ENCODE peak calls at places on chromosomes 5 and 9, in eight cellular contexts. P, X, I, A, D, N, V and T are unnamed samples.

GRCh38 chr5:129906177-129906887 is 2.1 kb downstream of the CHSY3 start:
- DNase-seq in A (peak), N (peak), D (peak), I (no peak), V (peak), P (peak), X (peak), T (no peak)

GRCh38 chr9:109192732-109193361 is 25.8 kb upstream of the FRRS1L start:
- DNase-seq in A (peak), I (peak), D (peak), P (no peak), X (peak), V (no peak), N (peak), T (no peak)

GRCh38 chr5:127492854-127493738 is 24.3 kb upstream of the PRRC1 start:
- DNase-seq in V (no peak), X (no peak), P (no peak), I (peak), A (peak), D (no peak), N (peak), T (no peak)

GRCh38 chr5:91052977-91053732 is 330.0 kb downstream of the ARRDC3 start:
- DNase-seq in D (no peak), X (no peak), I (no peak), V (no peak), P (no peak), A (no peak), N (no peak), T (no peak)

GRCh38 chr5:39420482-39421145 is 4.2 kb downstream of the DAB2 start:
- DNase-seq in P (peak), D (peak), N (peak), V (peak), A (peak), I (no peak), X (peak), T (no peak)

GRCh38 chr5:141742866-141743651 is 61.0 kb upstream of the ARAP3 start:
- DNase-seq in I (peak), D (peak), A (peak), V (no peak), P (no peak), X (no peak), N (peak), T (no peak)

GRCh38 chr5:127076730-127077129 is 3.4 kb upstream of the C5orf63 start:
- DNase-seq in A (no peak), X (no peak), I (no peak), V (peak), P (no peak), D (peak), N (peak), T (no peak)

GRCh38 chr9:92342825-92343488 is 17.2 kb downstream of the CENPP start:
- DNase-seq in I (no peak), V (no peak), N (peak), X (no peak), A (no peak), P (no peak), D (no peak), T (no peak)

GRCh38 chr5:8828596-8829321 is 717.1 kb downstream of the SEMA5A start:
- DNase-seq in V (no peak), D (no peak), I (no peak), P (no peak), A (no peak), X (no peak), N (peak), T (no peak)

GRCh38 chr5:176810687-176811501 is 535 bp downstream of the UNC5A start:
- DNase-seq in N (peak), A (no peak), I (no peak), V (no peak), D (no peak), P (no peak), X (no peak), T (peak)

GRCh38 chr9:118331622-118332045 is 627.4 kb downstream of the TLR4 start:
- DNase-seq in N (peak), I (peak), A (peak), D (no peak), V (peak), P (no peak), X (no peak), T (no peak)

GRCh38 chr5:55657443-55657842 is 54.7 kb downstream of the SLC38A9 start:
- DNase-seq in V (no peak), P (no peak), N (no peak), A (no peak), X (no peak), D (no peak), I (no peak), T (no peak)
- H3K27ac ChIP-seq in V (no peak), P (no peak), N (no peak), A (peak), X (peak), D (peak), I (no peak), T (no peak)

DNA sequence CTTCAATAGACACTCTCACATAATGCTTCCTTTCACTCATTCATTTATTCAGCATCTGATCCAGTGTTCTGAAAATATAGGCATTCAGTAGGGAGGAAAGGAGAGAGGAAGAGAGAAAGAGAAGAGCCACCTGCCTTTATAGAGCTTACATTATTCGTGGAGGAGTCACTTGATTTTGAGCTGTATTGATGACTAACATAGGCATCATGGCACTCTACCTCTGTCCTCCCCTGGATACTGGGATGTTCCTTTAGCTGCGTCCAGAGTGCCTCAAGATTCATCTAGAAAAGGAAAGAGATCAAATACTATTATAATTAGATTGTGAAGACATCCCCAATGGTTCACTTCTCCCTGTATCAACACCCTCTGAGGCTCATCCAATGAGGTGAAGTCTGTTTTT is 345.1 kb downstream of the SPATA31D1 start:
- DNase-seq in V (no peak), X (no peak), D (no peak), I (no peak), N (peak), A (no peak), P (no peak), T (no peak)
- H3K27ac ChIP-seq in V (no peak), X (no peak), D (no peak), I (peak), N (no peak), A (no peak), P (no peak), T (no peak)

DNA sequence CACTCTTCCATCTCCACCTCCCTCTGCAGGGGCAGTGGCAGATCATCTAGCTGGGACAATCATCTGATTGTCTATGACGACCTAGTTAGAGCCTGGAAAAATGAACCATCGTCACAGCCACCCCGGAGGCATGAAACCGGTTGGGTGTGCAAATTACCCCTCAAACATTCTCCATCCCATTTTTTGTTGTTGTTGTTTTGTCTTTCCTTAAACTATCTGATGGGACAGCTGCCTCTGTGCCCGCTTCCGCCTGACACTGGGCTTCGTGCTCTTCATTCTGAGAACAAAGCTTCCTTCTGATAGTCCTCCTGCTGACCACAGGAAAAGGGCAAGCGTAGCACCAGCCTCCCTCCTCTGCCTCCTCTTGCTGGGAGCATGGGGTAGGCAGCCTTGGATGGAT is 7.0 kb upstream of the NDST1 start:
- DNase-seq in P (no peak), X (no peak), V (no peak), A (no peak), N (no peak), I (no peak), D (no peak), T (peak)
- H3K27ac ChIP-seq in P (no peak), X (peak), V (peak), A (no peak), N (no peak), I (peak), D (no peak), T (peak)

DNA sequence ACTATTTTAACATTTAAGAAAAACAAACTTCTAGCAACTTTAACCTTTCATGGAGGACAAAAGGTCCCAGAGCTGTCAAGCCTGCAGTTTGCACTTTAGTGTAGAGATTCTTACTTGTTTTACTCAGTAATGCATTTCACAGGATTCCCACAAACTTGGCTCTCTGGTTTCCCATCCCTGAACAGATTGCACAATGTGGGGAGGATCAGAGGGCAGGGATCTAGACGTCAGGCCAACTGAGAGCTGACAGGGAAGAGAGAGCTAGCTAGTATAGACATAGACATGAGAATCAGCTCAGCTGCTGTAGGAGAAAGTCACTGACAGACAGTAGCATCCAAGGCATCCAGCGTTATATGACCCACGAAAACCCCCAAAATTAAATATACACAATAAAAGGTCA is 20.9 kb upstream of the BNIP1 start:
- DNase-seq in D (no peak), A (peak), N (peak), P (no peak), X (no peak), I (no peak), V (no peak), T (no peak)
- H3K27ac ChIP-seq in D (no peak), A (no peak), N (no peak), P (no peak), X (no peak), I (no peak), V (no peak), T (no peak)

GRCh38 chr5:113024298-113024697 is 47.7 kb downstream of the DCP2 start:
- DNase-seq in P (no peak), D (no peak), V (no peak), X (no peak), N (no peak), I (no peak), A (no peak), T (no peak)

GRCh38 chr5:113025596-113025995 is 49.0 kb downstream of the DCP2 start:
- DNase-seq in V (no peak), N (no peak), A (no peak), P (no peak), X (no peak), D (no peak), I (no peak), T (no peak)

GRCh38 chr5:113017891-113018635 is 41.5 kb downstream of the DCP2 start:
- DNase-seq in I (no peak), D (no peak), V (no peak), P (no peak), A (no peak), X (no peak), N (peak), T (no peak)

GRCh38 chr5:113022661-113023060 is 46.1 kb downstream of the DCP2 start:
- DNase-seq in V (no peak), X (no peak), P (no peak), N (peak), I (no peak), A (no peak), D (no peak), T (no peak)

GRCh38 chr5:113020461-113021273 is 44.1 kb downstream of the DCP2 start:
- DNase-seq in N (peak), P (no peak), X (no peak), V (no peak), I (no peak), D (no peak), A (no peak), T (no peak)
- H3K27ac ChIP-seq in N (no peak), P (no peak), X (no peak), V (no peak), I (no peak), D (no peak), A (no peak), T (no peak)

DNA sequence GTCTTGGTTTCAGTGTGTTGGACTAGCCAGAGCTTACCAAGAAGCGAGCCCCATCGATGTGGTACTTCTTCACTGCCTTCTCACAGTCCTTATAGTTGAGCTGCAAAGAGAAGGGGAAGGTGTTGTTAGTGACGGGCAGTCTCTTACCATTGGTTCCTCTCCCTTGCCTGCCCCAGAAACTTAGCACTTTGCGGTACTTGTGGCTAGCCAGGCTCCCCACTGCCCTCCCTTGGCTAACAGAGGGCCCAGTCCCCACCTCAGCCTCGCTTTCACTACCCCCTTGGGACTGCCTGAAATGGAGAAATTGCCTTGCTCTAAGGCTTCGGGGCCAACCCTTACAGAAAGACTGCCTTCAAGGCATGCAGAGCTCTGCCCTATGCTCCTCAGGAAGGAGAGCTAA is 4.3 kb downstream of the LCP2 start:
- DNase-seq in X (peak), N (no peak), V (peak), P (no peak), I (no peak), D (peak), A (no peak), T (no peak)
- H3K27ac ChIP-seq in X (no peak), N (no peak), V (peak), P (no peak), I (no peak), D (no peak), A (no peak), T (no peak)

GRCh38 chr5:125700380-125700856 is 722.8 kb upstream of the GRAMD2B start:
- DNase-seq in V (no peak), A (peak), N (peak), D (peak), I (no peak), P (no peak), X (peak), T (no peak)

GRCh38 chr5:125695994-125696679 is 727.1 kb upstream of the GRAMD2B start:
- DNase-seq in N (peak), X (no peak), P (no peak), I (no peak), A (peak), D (no peak), V (no peak), T (no peak)

GRCh38 chr5:125699860-125700259 is 723.3 kb upstream of the GRAMD2B start:
- DNase-seq in V (no peak), N (no peak), A (no peak), X (no peak), D (no peak), I (no peak), P (no peak), T (no peak)

GRCh38 chr5:125698420-125698819 is 724.8 kb upstream of the GRAMD2B start:
- DNase-seq in X (no peak), I (no peak), N (no peak), A (no peak), V (no peak), D (no peak), P (no peak), T (no peak)

DNA sequence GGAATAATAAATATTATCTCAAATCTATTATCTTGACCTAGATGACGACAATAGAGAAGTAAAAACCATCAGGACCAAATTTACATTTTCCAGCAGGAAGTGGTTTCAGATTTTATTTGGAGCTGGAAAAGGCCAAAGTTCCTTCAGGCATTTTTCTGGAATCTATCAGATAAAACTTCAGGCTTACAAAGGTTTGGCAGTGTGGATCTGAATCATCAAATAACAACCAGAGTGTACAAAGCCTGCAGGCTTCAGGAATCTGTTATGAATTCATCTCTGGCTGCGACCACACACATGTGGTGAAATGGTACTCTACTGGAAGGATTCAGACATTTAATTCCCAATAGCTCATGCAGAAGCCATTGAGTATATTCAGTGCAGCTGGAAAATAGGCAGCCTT is 726.4 kb upstream of the GRAMD2B start:
- DNase-seq in N (peak), A (peak), D (no peak), P (no peak), I (no peak), X (no peak), V (peak), T (no peak)
- H3K27ac ChIP-seq in N (no peak), A (peak), D (no peak), P (no peak), I (no peak), X (no peak), V (no peak), T (no peak)